ENCODE peak calls at places on chromosome 19, in nine cellular contexts. Y is HFF-Myc, D is progenitor cell of endocrine pancreas, R is heart left ventricle, I is Peyer's patch, T is ovary, V is body of pancreas, Z is lower leg skin, X is endothelial cell. G is an unnamed sample.

GRCh38 chr19:449916-450315 is 10.9 kb downstream of the SHC2 start:
- DNase-seq in T (no peak), V (no peak), Z (no peak), Y (no peak), I (no peak), X (no peak), D (no peak), R (no peak), G (no peak)

GRCh38 chr19:29079331-29079730 is 133.6 kb downstream of the UQCRFS1 start:
- DNase-seq in D (no peak), I (no peak), Z (no peak), V (no peak), X (no peak), Y (no peak), T (no peak), R (no peak), G (no peak)

GRCh38 chr19:7705387-7706187 is 3.7 kb upstream of the FCER2 start:
- DNase-seq in Z (peak; percentile 90), X (no peak), I (peak; percentile 94), T (no peak), D (no peak), V (no peak), Y (no peak), R (peak; percentile 47), G (no peak)

GRCh38 chr19:47742636-47743035 is 2.7 kb upstream of the NOP53 start:
- DNase-seq in I (no peak), V (no peak), T (no peak), Y (no peak), Z (no peak), R (peak; percentile 40), X (no peak), D (no peak), G (no peak)

GRCh38 chr19:40281381-40282208 is 3.5 kb downstream of the AKT2 start:
- DNase-seq in I (no peak), T (no peak), Z (no peak), Y (no peak), D (no peak), R (no peak), V (no peak), X (no peak), G (no peak)

GRCh38 chr19:14406645-14407331 is 12.4 kb downstream of the DDX39A start:
- DNase-seq in Y (no peak), I (no peak), T (peak; percentile 42), V (no peak), D (no peak), Z (no peak), X (no peak), R (no peak), G (no peak)

GRCh38 chr19:35955881-35956634 is 19.9 kb downstream of the LRFN3 start:
- DNase-seq in T (no peak), Y (no peak), I (no peak), X (no peak), Z (no peak), R (no peak), D (no peak), V (no peak), G (no peak)

GRCh38 chr19:18809149-18809978 is 18.3 kb upstream of the COMP start:
- DNase-seq in X (no peak), Z (peak; percentile 95), D (no peak), R (no peak), I (peak; percentile 70), V (peak; percentile 23), T (no peak), Y (no peak), G (no peak)

GRCh38 chr19:48554385-48555091 is 2.6 kb downstream of the SULT2B1 start:
- DNase-seq in Z (no peak), T (no peak), V (no peak), X (no peak), R (no peak), D (peak; percentile 33), Y (no peak), I (no peak), G (no peak)

GRCh38 chr19:17105548-17105947 is 30.0 kb downstream of the MYO9B start:
- DNase-seq in D (no peak), X (no peak), R (no peak), T (no peak), I (no peak), Y (no peak), V (no peak), Z (no peak), G (no peak)

GRCh38 chr19:52936151-52936957 is 13.1 kb upstream of the ZNF888 start:
- DNase-seq in T (no peak), D (no peak), Z (peak; percentile 48), V (no peak), X (no peak), I (no peak), R (no peak), Y (no peak), G (no peak)

GRCh38 chr19:54209748-54210494 is 9.3 kb downstream of the RPS9 start:
- DNase-seq in Y (peak; percentile 95), V (peak; percentile 97), X (no peak), D (no peak), Z (peak; percentile 95), R (peak; percentile 79), T (peak; percentile 91), I (peak; percentile 92), G (no peak)

GRCh38 chr19:10230155-10230903 is 802 bp downstream of the S1PR2 start:
- DNase-seq in V (peak; percentile 41), Z (peak; percentile 92), D (peak; percentile 63), Y (no peak), X (peak; percentile 66), R (peak; percentile 50), I (peak; percentile 70), T (peak; percentile 76), G (peak; percentile 69)

GRCh38 chr19:4694211-4694987 is 24.3 kb upstream of the MYDGF start:
- DNase-seq in I (peak; percentile 63), X (no peak), Y (peak; percentile 55), D (no peak), V (no peak), Z (peak; percentile 95), R (no peak), T (no peak), G (no peak)

GRCh38 chr19:40006273-40006691 is 9.4 kb downstream of the ZNF546 start:
- DNase-seq in T (no peak), X (no peak), R (no peak), Y (peak; percentile 73), Z (no peak), I (no peak), V (no peak), D (no peak), G (no peak)

GRCh38 chr19:30049226-30049625 is 107.2 kb downstream of the URI1 start:
- DNase-seq in I (no peak), V (no peak), R (no peak), D (no peak), Y (no peak), X (no peak), Z (no peak), T (no peak), G (no peak)

GRCh38 chr19:54336893-54337857 is 1.8 kb downstream of the LILRA4 start:
- DNase-seq in V (no peak), T (no peak), Y (no peak), X (no peak), D (no peak), I (peak; percentile 30), Z (peak; percentile 63), R (no peak), G (no peak)

GRCh38 chr19:21586341-21587116 is 81.1 kb downstream of the ZNF429 start:
- DNase-seq in V (peak; percentile 68), D (peak; percentile 17), Z (no peak), T (peak; percentile 57), X (peak; percentile 14), Y (no peak), R (no peak), I (peak; percentile 49), G (peak; percentile 55)

GRCh38 chr19:32873560-32873959 is 4.0 kb upstream of the SLC7A9 start:
- DNase-seq in I (no peak), T (no peak), D (no peak), Y (no peak), V (no peak), Z (peak; percentile 68), X (no peak), R (no peak), G (no peak)

GRCh38 chr19:47694466-47695273 is 18.6 kb upstream of the EHD2 start:
- DNase-seq in V (no peak), T (no peak), Z (no peak), X (no peak), D (no peak), Y (no peak), R (no peak), I (no peak), G (peak; percentile 17)

GRCh38 chr19:13104848-13105646 is 2.4 kb upstream of the LYL1 start:
- DNase-seq in D (no peak), V (no peak), R (no peak), I (peak; percentile 79), Z (peak; percentile 86), T (peak; percentile 36), Y (no peak), X (no peak), G (no peak)
- TF ChIP-seq CTCF in D (no peak), V (no peak), R (no peak), I (no peak), Z (no peak), T (no peak), Y (no peak), X (peak; percentile 18), G (peak; percentile 39)

GRCh38 chr19:50877338-50877737 is 4.1 kb downstream of the KLK2 start:
- DNase-seq in I (no peak), D (no peak), X (no peak), Z (no peak), R (no peak), V (no peak), T (no peak), Y (no peak), G (no peak)

GRCh38 chr19:50878851-50879250 is 5.6 kb downstream of the KLK2 start:
- DNase-seq in Y (no peak), V (no peak), X (no peak), I (no peak), T (no peak), D (no peak), R (no peak), Z (no peak), G (no peak)

GRCh38 chr19:50880241-50880640 is 7.0 kb downstream of the KLK2 start:
- DNase-seq in X (no peak), Y (no peak), T (no peak), Z (no peak), I (no peak), V (no peak), D (no peak), R (no peak), G (no peak)

GRCh38 chr19:50882188-50882587 is 8.9 kb downstream of the KLK2 start:
- DNase-seq in I (no peak), T (no peak), D (no peak), R (no peak), Y (no peak), V (no peak), Z (no peak), X (no peak), G (no peak)
- TF ChIP-seq CTCF in I (no peak), T (no peak), D (no peak), R (no peak), Y (peak; percentile 8), V (no peak), Z (no peak), X (no peak), G (no peak)

GRCh38 chr19:49845433-49845832 is 5.5 kb upstream of the PTOV1 start:
- DNase-seq in X (no peak), Y (no peak), R (no peak), V (no peak), D (no peak), T (no peak), Z (no peak), I (no peak), G (no peak)
- TF ChIP-seq CTCF in X (no peak), Y (no peak), R (no peak), V (no peak), D (no peak), T (no peak), Z (no peak), I (no peak), G (no peak)

GRCh38 chr19:1648926-1649541 is 3.4 kb downstream of the TCF3 start:
- DNase-seq in R (no peak), V (no peak), Z (no peak), T (no peak), Y (no peak), I (peak; percentile 73), X (no peak), D (no peak), G (no peak)
- TF ChIP-seq CTCF in R (no peak), V (no peak), Z (no peak), T (no peak), Y (no peak), I (no peak), X (no peak), D (no peak), G (no peak)

G was measured in glutamatergic neuron.